ENCODE peak calls at places on chromosomes 13 and 19, in five cellular contexts. One of them, this sample, is unnamed.

GRCh38 chr13:41802684-41803554 is 158.0 kb downstream of the VWA8 start:
- DNase-seq in spleen: no peak
- DNase-seq in CD4-positive, CD25-positive, alpha-beta regulatory T cell: no peak
- DNase-seq in psoas muscle: no peak
- DNase-seq in CD8-positive, alpha-beta T cell: no peak
- DNase-seq in this sample: no peak

GRCh38 chr13:43316997-43317396 is 293.6 kb downstream of the DNAJC15 start:
- DNase-seq in spleen: no peak
- DNase-seq in CD4-positive, CD25-positive, alpha-beta regulatory T cell: no peak
- DNase-seq in psoas muscle: peak
- DNase-seq in CD8-positive, alpha-beta T cell: no peak
- DNase-seq in this sample: no peak

GRCh38 chr13:30551194-30551593 is 66.5 kb upstream of the USPL1 start:
- DNase-seq in spleen: no peak
- DNase-seq in CD4-positive, CD25-positive, alpha-beta regulatory T cell: no peak
- DNase-seq in psoas muscle: no peak
- DNase-seq in CD8-positive, alpha-beta T cell: no peak
- DNase-seq in this sample: no peak

GRCh38 chr13:33642374-33643065 is 175.4 kb upstream of the RFC3 start:
- DNase-seq in spleen: no peak
- DNase-seq in CD4-positive, CD25-positive, alpha-beta regulatory T cell: no peak
- DNase-seq in psoas muscle: peak
- DNase-seq in CD8-positive, alpha-beta T cell: no peak
- DNase-seq in this sample: no peak

GRCh38 chr19:57559008-57559403 is 657 bp downstream of the ZNF550 start:
- DNase-seq in spleen: peak
- DNase-seq in CD4-positive, CD25-positive, alpha-beta regulatory T cell: no peak
- DNase-seq in psoas muscle: no peak
- DNase-seq in CD8-positive, alpha-beta T cell: no peak
- DNase-seq in this sample: no peak

GRCh38 chr19:53372196-53372595 is 6.7 kb downstream of the ZNF525 start:
- DNase-seq in spleen: no peak
- DNase-seq in CD4-positive, CD25-positive, alpha-beta regulatory T cell: no peak
- DNase-seq in psoas muscle: no peak
- DNase-seq in CD8-positive, alpha-beta T cell: no peak
- DNase-seq in this sample: no peak

GRCh38 chr13:95180513-95181245 is 120.6 kb downstream of the ABCC4 start:
- DNase-seq in spleen: no peak
- DNase-seq in CD4-positive, CD25-positive, alpha-beta regulatory T cell: no peak
- DNase-seq in psoas muscle: no peak
- DNase-seq in CD8-positive, alpha-beta T cell: no peak
- DNase-seq in this sample: no peak

GRCh38 chr13:49308104-49308875 is 60.6 kb downstream of the CDADC1 start:
- DNase-seq in spleen: no peak
- DNase-seq in CD4-positive, CD25-positive, alpha-beta regulatory T cell: no peak
- DNase-seq in psoas muscle: peak
- DNase-seq in CD8-positive, alpha-beta T cell: no peak
- DNase-seq in this sample: no peak

GRCh38 chr13:99752373-99752772 is 219.2 kb downstream of the ZIC5 start:
- DNase-seq in spleen: no peak
- DNase-seq in CD4-positive, CD25-positive, alpha-beta regulatory T cell: no peak
- DNase-seq in psoas muscle: no peak
- DNase-seq in CD8-positive, alpha-beta T cell: no peak
- DNase-seq in this sample: no peak

GRCh38 chr19:40933025-40933424 is 51.0 kb upstream of the CYP2A7 start:
- DNase-seq in spleen: no peak
- DNase-seq in CD4-positive, CD25-positive, alpha-beta regulatory T cell: no peak
- DNase-seq in psoas muscle: no peak
- DNase-seq in CD8-positive, alpha-beta T cell: no peak
- DNase-seq in this sample: no peak

GRCh38 chr19:19297759-19298158 is 22.6 kb downstream of the SUGP1 start:
- DNase-seq in spleen: no peak
- DNase-seq in CD4-positive, CD25-positive, alpha-beta regulatory T cell: no peak
- DNase-seq in psoas muscle: no peak
- DNase-seq in CD8-positive, alpha-beta T cell: no peak
- DNase-seq in this sample: no peak

GRCh38 chr13:94088742-94089141 is 390.7 kb downstream of the DCT start:
- DNase-seq in spleen: no peak
- DNase-seq in CD4-positive, CD25-positive, alpha-beta regulatory T cell: no peak
- DNase-seq in psoas muscle: no peak
- DNase-seq in CD8-positive, alpha-beta T cell: no peak
- DNase-seq in this sample: no peak

GRCh38 chr13:66618702-66619101 is 611.4 kb downstream of the PCDH9 start:
- DNase-seq in spleen: no peak
- DNase-seq in CD4-positive, CD25-positive, alpha-beta regulatory T cell: no peak
- DNase-seq in psoas muscle: no peak
- DNase-seq in CD8-positive, alpha-beta T cell: no peak
- DNase-seq in this sample: no peak

GRCh38 chr13:95300625-95301134 is 571 bp downstream of the ABCC4 start:
- DNase-seq in spleen: peak
- DNase-seq in CD4-positive, CD25-positive, alpha-beta regulatory T cell: peak
- DNase-seq in psoas muscle: peak
- DNase-seq in CD8-positive, alpha-beta T cell: no peak
- DNase-seq in this sample: peak

GRCh38 chr19:3335431-3336350 is 30.7 kb upstream of the NFIC start:
- DNase-seq in spleen: no peak
- DNase-seq in CD4-positive, CD25-positive, alpha-beta regulatory T cell: no peak
- DNase-seq in psoas muscle: peak
- DNase-seq in CD8-positive, alpha-beta T cell: no peak
- DNase-seq in this sample: no peak

GRCh38 chr19:40831502-40832430 is 18.5 kb downstream of the CYP2A6 start:
- DNase-seq in spleen: no peak
- DNase-seq in CD4-positive, CD25-positive, alpha-beta regulatory T cell: no peak
- DNase-seq in psoas muscle: no peak
- DNase-seq in CD8-positive, alpha-beta T cell: no peak
- DNase-seq in this sample: no peak

GRCh38 chr13:78060966-78061365 is 142.3 kb upstream of the EDNRB start:
- DNase-seq in spleen: no peak
- DNase-seq in CD4-positive, CD25-positive, alpha-beta regulatory T cell: no peak
- DNase-seq in psoas muscle: no peak
- DNase-seq in CD8-positive, alpha-beta T cell: no peak
- DNase-seq in this sample: no peak

GRCh38 chr19:48830965-48831364 is 5.3 kb downstream of the HSD17B14 start:
- DNase-seq in spleen: no peak
- DNase-seq in CD4-positive, CD25-positive, alpha-beta regulatory T cell: no peak
- DNase-seq in psoas muscle: no peak
- DNase-seq in CD8-positive, alpha-beta T cell: no peak
- DNase-seq in this sample: no peak

GRCh38 chr13:102846261-102847015 is 606 bp downstream of the ERCC5 start:
- DNase-seq in spleen: peak
- DNase-seq in CD4-positive, CD25-positive, alpha-beta regulatory T cell: peak
- DNase-seq in psoas muscle: peak
- DNase-seq in CD8-positive, alpha-beta T cell: peak
- DNase-seq in this sample: peak

GRCh38 chr19:33448159-33448516 is 73.5 kb downstream of the PEPD start:
- DNase-seq in spleen: peak
- DNase-seq in CD4-positive, CD25-positive, alpha-beta regulatory T cell: no peak
- DNase-seq in psoas muscle: peak
- DNase-seq in CD8-positive, alpha-beta T cell: no peak
- DNase-seq in this sample: no peak

GRCh38 chr13:98978280-98978679 is 416 bp upstream of the DOCK9 start:
- DNase-seq in spleen: no peak
- DNase-seq in CD4-positive, CD25-positive, alpha-beta regulatory T cell: no peak
- DNase-seq in psoas muscle: no peak
- DNase-seq in CD8-positive, alpha-beta T cell: no peak
- DNase-seq in this sample: no peak

GRCh38 chr13:39565036-39565949 is 37.7 kb downstream of the LHFPL6 start:
- DNase-seq in spleen: no peak
- DNase-seq in CD4-positive, CD25-positive, alpha-beta regulatory T cell: no peak
- DNase-seq in psoas muscle: no peak
- DNase-seq in CD8-positive, alpha-beta T cell: no peak
- DNase-seq in this sample: no peak

GRCh38 chr13:27607125-27607524 is 13.2 kb downstream of the LNX2 start:
- DNase-seq in spleen: no peak
- DNase-seq in CD4-positive, CD25-positive, alpha-beta regulatory T cell: no peak
- DNase-seq in psoas muscle: no peak
- DNase-seq in CD8-positive, alpha-beta T cell: no peak
- DNase-seq in this sample: no peak

GRCh38 chr19:19782783-19783182 is 38.8 kb downstream of the ZNF506 start:
- DNase-seq in spleen: no peak
- DNase-seq in CD4-positive, CD25-positive, alpha-beta regulatory T cell: no peak
- DNase-seq in psoas muscle: no peak
- DNase-seq in CD8-positive, alpha-beta T cell: no peak
- DNase-seq in this sample: no peak

GRCh38 chr13:97976551-97977375 is 23.3 kb downstream of the IPO5 start:
- DNase-seq in spleen: peak
- DNase-seq in CD4-positive, CD25-positive, alpha-beta regulatory T cell: no peak
- DNase-seq in psoas muscle: peak
- DNase-seq in CD8-positive, alpha-beta T cell: no peak
- DNase-seq in this sample: no peak

GRCh38 chr13:97978661-97979450 is 25.4 kb downstream of the IPO5 start:
- DNase-seq in spleen: no peak
- DNase-seq in CD4-positive, CD25-positive, alpha-beta regulatory T cell: no peak
- DNase-seq in psoas muscle: no peak
- DNase-seq in CD8-positive, alpha-beta T cell: no peak
- DNase-seq in this sample: no peak

GRCh38 chr13:97977982-97978381 is 24.5 kb downstream of the IPO5 start:
- DNase-seq in spleen: no peak
- DNase-seq in CD4-positive, CD25-positive, alpha-beta regulatory T cell: no peak
- DNase-seq in psoas muscle: no peak
- DNase-seq in CD8-positive, alpha-beta T cell: no peak
- DNase-seq in this sample: no peak

GRCh38 chr13:97975851-97976550 is 22.5 kb downstream of the IPO5 start:
- DNase-seq in spleen: peak
- DNase-seq in CD4-positive, CD25-positive, alpha-beta regulatory T cell: peak
- DNase-seq in psoas muscle: no peak
- DNase-seq in CD8-positive, alpha-beta T cell: peak
- DNase-seq in this sample: peak

DNA sequence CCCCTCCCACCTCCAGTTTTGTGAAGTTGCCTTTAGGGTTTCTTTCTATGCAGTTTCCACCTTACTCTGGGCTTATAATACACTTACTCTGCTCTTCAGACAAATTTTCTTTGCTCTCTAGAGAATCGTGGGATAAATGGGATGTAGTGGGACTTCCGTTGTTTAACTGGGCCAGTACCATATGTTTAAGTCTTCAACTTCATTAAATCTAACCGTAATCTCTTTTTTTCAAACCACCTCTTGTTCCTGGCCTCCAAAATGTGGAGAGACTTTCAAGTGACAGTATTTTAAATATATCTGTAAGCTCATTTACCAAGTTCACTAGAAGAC is 23.9 kb downstream of the IPO5 start:
- DNase-seq in spleen: no peak
- DNase-seq in CD4-positive, CD25-positive, alpha-beta regulatory T cell: no peak
- DNase-seq in psoas muscle: no peak
- DNase-seq in CD8-positive, alpha-beta T cell: no peak
- DNase-seq in this sample: no peak
- H3K27ac ChIP-seq in spleen: peak
- H3K27ac ChIP-seq in CD4-positive, CD25-positive, alpha-beta regulatory T cell: peak
- H3K27ac ChIP-seq in psoas muscle: peak
- H3K27ac ChIP-seq in CD8-positive, alpha-beta T cell: peak
- H3K27ac ChIP-seq in this sample: no peak

GRCh38 chr19:54436561-54437229 is 12.3 kb upstream of the LENG8 start:
- DNase-seq in spleen: no peak
- DNase-seq in CD4-positive, CD25-positive, alpha-beta regulatory T cell: no peak
- DNase-seq in psoas muscle: no peak
- DNase-seq in CD8-positive, alpha-beta T cell: no peak
- DNase-seq in this sample: no peak

GRCh38 chr19:54434112-54434861 is 14.7 kb upstream of the LENG8 start:
- DNase-seq in spleen: no peak
- DNase-seq in CD4-positive, CD25-positive, alpha-beta regulatory T cell: no peak
- DNase-seq in psoas muscle: no peak
- DNase-seq in CD8-positive, alpha-beta T cell: no peak
- DNase-seq in this sample: no peak

GRCh38 chr19:54434862-54435174 is 14.2 kb upstream of the LENG8 start:
- DNase-seq in spleen: no peak
- DNase-seq in CD4-positive, CD25-positive, alpha-beta regulatory T cell: no peak
- DNase-seq in psoas muscle: no peak
- DNase-seq in CD8-positive, alpha-beta T cell: no peak
- DNase-seq in this sample: no peak

GRCh38 chr19:54436031-54436523 is 12.9 kb upstream of the LENG8 start:
- DNase-seq in spleen: no peak
- DNase-seq in CD4-positive, CD25-positive, alpha-beta regulatory T cell: no peak
- DNase-seq in psoas muscle: no peak
- DNase-seq in CD8-positive, alpha-beta T cell: no peak
- DNase-seq in this sample: no peak

DNA sequence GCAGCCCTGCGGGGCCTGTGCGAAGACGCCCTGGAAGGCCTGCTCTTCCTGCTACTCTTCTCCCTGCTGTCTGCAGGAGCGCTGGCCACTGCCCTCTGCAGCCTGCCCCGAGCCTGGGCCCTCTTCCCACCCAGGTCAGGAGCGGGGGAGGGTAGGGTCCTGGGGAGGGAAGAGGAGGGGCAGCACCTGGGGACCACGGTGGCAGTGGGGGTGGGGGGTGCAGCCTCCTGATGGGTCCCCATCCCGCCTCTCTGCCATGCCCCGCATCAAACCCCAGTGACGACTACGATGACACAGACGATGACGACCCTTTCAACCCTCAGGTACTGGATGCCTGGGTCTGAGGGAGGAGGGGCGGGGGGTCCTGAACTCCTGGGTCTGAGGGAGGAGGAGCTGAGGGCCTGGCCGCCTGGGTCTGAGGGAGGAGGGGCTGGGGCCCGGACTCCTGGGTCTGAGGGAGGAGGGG is 13.4 kb upstream of the LENG8 start:
- DNase-seq in spleen: no peak
- DNase-seq in CD4-positive, CD25-positive, alpha-beta regulatory T cell: no peak
- DNase-seq in psoas muscle: no peak
- DNase-seq in CD8-positive, alpha-beta T cell: no peak
- DNase-seq in this sample: no peak
- H3K27ac ChIP-seq in spleen: no peak
- H3K27ac ChIP-seq in CD4-positive, CD25-positive, alpha-beta regulatory T cell: no peak
- H3K27ac ChIP-seq in psoas muscle: no peak
- H3K27ac ChIP-seq in CD8-positive, alpha-beta T cell: no peak
- H3K27ac ChIP-seq in this sample: no peak

DNA sequence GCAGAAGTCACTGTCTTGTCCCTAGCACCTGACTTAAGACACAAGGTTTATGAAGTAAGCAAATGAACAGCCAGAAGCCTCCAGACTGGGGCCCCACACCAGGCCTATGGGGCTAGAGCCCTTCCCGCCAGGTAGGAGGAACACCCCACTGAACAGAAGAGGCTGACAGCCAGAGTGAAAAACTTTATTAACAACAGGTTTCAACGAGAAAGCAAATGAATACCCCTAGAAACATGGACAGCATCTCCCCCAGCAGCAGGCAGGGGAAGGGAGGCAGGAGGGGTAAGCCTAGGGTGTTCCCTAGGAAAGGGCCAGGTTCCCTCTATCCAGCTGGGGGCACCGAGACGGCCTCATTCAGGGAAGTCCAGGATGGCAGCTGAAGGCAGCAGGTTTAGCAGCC is 1.3 kb downstream of the WDR83 start:
- DNase-seq in spleen: no peak
- DNase-seq in CD4-positive, CD25-positive, alpha-beta regulatory T cell: no peak
- DNase-seq in psoas muscle: no peak
- DNase-seq in CD8-positive, alpha-beta T cell: no peak
- DNase-seq in this sample: no peak
- H3K27ac ChIP-seq in spleen: peak
- H3K27ac ChIP-seq in CD4-positive, CD25-positive, alpha-beta regulatory T cell: peak
- H3K27ac ChIP-seq in psoas muscle: no peak
- H3K27ac ChIP-seq in CD8-positive, alpha-beta T cell: no peak
- H3K27ac ChIP-seq in this sample: no peak

DNA sequence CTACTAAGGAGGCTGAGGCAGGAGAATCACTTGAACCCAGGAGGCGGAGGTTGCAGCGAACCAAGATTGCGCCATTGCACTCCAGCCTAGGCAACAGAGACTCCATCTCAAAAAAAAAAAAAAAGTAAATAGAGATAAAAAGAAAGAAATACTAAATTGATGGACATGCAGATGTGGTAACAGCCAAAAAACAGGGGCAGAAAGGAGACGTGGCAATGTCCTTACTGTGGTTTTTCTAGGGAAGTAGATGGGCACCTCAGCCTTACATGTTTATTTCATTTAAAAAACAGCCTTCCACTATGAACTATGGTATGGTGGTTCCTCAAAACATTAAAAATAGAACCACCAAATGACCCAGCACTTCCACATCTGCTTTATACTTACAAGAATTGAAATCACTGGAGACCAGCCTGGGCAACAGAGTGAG is 6.5 kb upstream of the EIF3G start:
- DNase-seq in spleen: no peak
- DNase-seq in CD4-positive, CD25-positive, alpha-beta regulatory T cell: no peak
- DNase-seq in psoas muscle: no peak
- DNase-seq in CD8-positive, alpha-beta T cell: no peak
- DNase-seq in this sample: no peak
- H3K27ac ChIP-seq in spleen: peak
- H3K27ac ChIP-seq in CD4-positive, CD25-positive, alpha-beta regulatory T cell: no peak
- H3K27ac ChIP-seq in psoas muscle: no peak
- H3K27ac ChIP-seq in CD8-positive, alpha-beta T cell: no peak
- H3K27ac ChIP-seq in this sample: no peak